ENCODE peak calls at places on chromosomes 3 and 15, in nine cellular contexts. U is astrocyte of the spinal cord, K is COR-L47, N is C1 segment of cervical spinal cord, T is SK-N-SH, V is mammary epithelial cell, W is adrenal gland, H is right atrium auricular region, M is HT1080. E is an unnamed sample.

GRCh38 chr3:95341314-95341713 is 1278.5 kb downstream of the NSUN3 start:
- DNase-seq in U (no peak), K (no peak), N (no peak), T (no peak), V (no peak), W (no peak), H (no peak), M (no peak), E (no peak)

GRCh38 chr3:24965706-24966105 is 462.4 kb upstream of the RARB start:
- DNase-seq in U (no peak), K (no peak), N (no peak), T (no peak), V (no peak), W (no peak), H (no peak), M (no peak), E (no peak)

GRCh38 chr15:92079047-92079446 is 225.5 kb downstream of the SLCO3A1 start:
- DNase-seq in U (no peak), K (no peak), N (no peak), T (peak), V (no peak), W (no peak), H (no peak), M (peak), E (peak)

GRCh38 chr3:170232266-170232665 is 10.0 kb downstream of the PRKCI start:
- DNase-seq in U (no peak), K (no peak), N (no peak), T (no peak), V (no peak), W (no peak), H (no peak), M (no peak), E (no peak)

GRCh38 chr3:32176989-32177701 is 61.3 kb upstream of the CMTM8 start:
- DNase-seq in U (peak), K (peak), N (no peak), T (peak), V (peak), W (peak), H (no peak), M (peak), E (peak)

GRCh38 chr15:35098737-35099136 is 13.6 kb upstream of the NANOGP8 start:
- DNase-seq in U (no peak), K (no peak), N (no peak), T (no peak), V (no peak), W (no peak), H (no peak), M (no peak), E (no peak)

GRCh38 chr3:195774917-195775316 is 36.8 kb downstream of the MUC4 start:
- DNase-seq in U (peak), K (peak), N (no peak), T (peak), V (no peak), W (peak), H (no peak), M (peak), E (peak)

GRCh38 chr3:194935061-194935460 is 249.4 kb downstream of the FAM43A start:
- DNase-seq in U (no peak), K (no peak), N (no peak), T (no peak), V (no peak), W (peak), H (peak), M (no peak), E (no peak)

GRCh38 chr15:77010842-77011241 is 15.9 kb downstream of the PSTPIP1 start:
- DNase-seq in U (no peak), K (no peak), N (no peak), T (no peak), V (no peak), W (no peak), H (no peak), M (no peak), E (no peak)

GRCh38 chr3:136838641-136839555 is 20.0 kb downstream of the SLC35G2 start:
- DNase-seq in U (peak), K (no peak), N (no peak), T (no peak), V (peak), W (peak), H (no peak), M (peak), E (no peak)

GRCh38 chr15:69906256-69907185 is 191.2 kb downstream of the TLE3 start:
- DNase-seq in U (no peak), K (no peak), N (no peak), T (no peak), V (no peak), W (no peak), H (no peak), M (no peak), E (no peak)

GRCh38 chr3:12294885-12295580 is 6.2 kb downstream of the PPARG start:
- DNase-seq in U (peak), K (no peak), N (no peak), T (no peak), V (peak), W (no peak), H (no peak), M (peak), E (no peak)

GRCh38 chr15:63332367-63333078 is 49.1 kb downstream of the CA12 start:
- DNase-seq in U (peak), K (no peak), N (no peak), T (peak), V (peak), W (peak), H (no peak), M (peak), E (no peak)

GRCh38 chr3:41274944-41275668 is 75.8 kb downstream of the CTNNB1 start:
- DNase-seq in U (peak), K (no peak), N (no peak), T (no peak), V (peak), W (no peak), H (no peak), M (peak), E (no peak)

GRCh38 chr3:14650193-14650592 is 1.4 kb upstream of the CCDC174 start:
- DNase-seq in U (no peak), K (no peak), N (no peak), T (no peak), V (no peak), W (no peak), H (no peak), M (no peak), E (no peak)

GRCh38 chr3:98921957-98922356 is 20.5 kb upstream of the DCBLD2 start:
- DNase-seq in U (no peak), K (no peak), N (no peak), T (no peak), V (no peak), W (no peak), H (no peak), M (no peak), E (no peak)

GRCh38 chr15:31328999-31329639 is 2.5 kb downstream of the KLF13 start:
- DNase-seq in U (no peak), K (peak), N (no peak), T (peak), V (peak), W (no peak), H (no peak), M (no peak), E (no peak)

GRCh38 chr15:89772933-89773583 is 3.1 kb upstream of the MESP2 start:
- DNase-seq in U (peak), K (no peak), N (no peak), T (peak), V (peak), W (no peak), H (no peak), M (peak), E (no peak)

GRCh38 chr15:90915216-90915807 is 12.2 kb downstream of the MAN2A2 start:
- DNase-seq in U (no peak), K (no peak), N (no peak), T (no peak), V (no peak), W (no peak), H (no peak), M (no peak), E (peak)

GRCh38 chr3:176953106-176954080 is 243.9 kb downstream of the TBL1XR1 start:
- DNase-seq in U (peak), K (no peak), N (no peak), T (no peak), V (no peak), W (peak), H (peak), M (no peak), E (no peak)

GRCh38 chr3:132554437-132554836 is 42.6 kb upstream of the ACKR4 start:
- DNase-seq in U (peak), K (peak), N (no peak), T (no peak), V (no peak), W (no peak), H (no peak), M (no peak), E (no peak)

GRCh38 chr3:24683090-24683489 is 188.4 kb upstream of the THRB start:
- DNase-seq in U (no peak), K (no peak), N (no peak), T (no peak), V (peak), W (peak), H (no peak), M (no peak), E (no peak)

GRCh38 chr3:59040902-59041301 is 8.9 kb downstream of the CFAP20DC start:
- DNase-seq in U (no peak), K (no peak), N (no peak), T (no peak), V (no peak), W (no peak), H (no peak), M (no peak), E (no peak)

GRCh38 chr3:46936733-46937250 is 39.8 kb downstream of the CCDC12 start:
- DNase-seq in U (peak), K (no peak), N (no peak), T (no peak), V (no peak), W (peak), H (no peak), M (peak), E (no peak)

GRCh38 chr15:67968564-67969440 is 85.3 kb upstream of the PIAS1 start:
- DNase-seq in U (no peak), K (no peak), N (no peak), T (no peak), V (no peak), W (no peak), H (no peak), M (no peak), E (peak)

GRCh38 chr3:27675287-27675686 is 46.8 kb downstream of the EOMES start:
- DNase-seq in U (peak), K (peak), N (no peak), T (no peak), V (peak), W (peak), H (no peak), M (no peak), E (no peak)

GRCh38 chr15:59532770-59533379 is 78.7 kb upstream of the GCNT3 start:
- DNase-seq in U (peak), K (peak), N (no peak), T (peak), V (no peak), W (peak), H (no peak), M (peak), E (peak)

GRCh38 chr3:191963182-191963581 is 502.2 kb downstream of the PYDC2 start:
- DNase-seq in U (peak), K (peak), N (no peak), T (no peak), V (peak), W (no peak), H (no peak), M (peak), E (no peak)

GRCh38 chr3:149044329-149045083 is 41.8 kb downstream of the HLTF start:
- DNase-seq in U (no peak), K (no peak), N (no peak), T (no peak), V (no peak), W (no peak), H (no peak), M (no peak), E (no peak)

GRCh38 chr3:134093906-134094305 is 64.2 kb upstream of the SLCO2A1 start:
- DNase-seq in U (no peak), K (no peak), N (no peak), T (no peak), V (peak), W (no peak), H (no peak), M (no peak), E (no peak)